ENCODE peak calls at places on chromosomes 1 and 21, in nine cellular contexts. One of them, this sample, is unnamed.

GRCh38 chr1:85240174-85240601 is 19.3 kb downstream of the C1orf52 start:
- DNase-seq in breast epithelium: no peak
- DNase-seq in ureter: no peak
- DNase-seq in astrocyte of the spinal cord: no peak
- DNase-seq in astrocyte: peak; percentile 17
- DNase-seq in left ventricle myocardium superior: no peak
- DNase-seq in esophagus muscularis mucosa: no peak
- DNase-seq in stimulated activated naive CD8-positive, alpha-beta T cell treated with anti-CD3 and anti-CD28 coated beads, Interleukin-15, Interleukin-2, amounts not matched to agents 100 U/mL and 50 U/mL, for 24 hours: peak; percentile 18
- DNase-seq in fibroblast of lung: peak; percentile 35
- DNase-seq in this sample: no peak

GRCh38 chr1:77673716-77674355 is 8.6 kb downstream of the ZZZ3 start:
- DNase-seq in ureter: no peak
- DNase-seq in fibroblast of lung: no peak
- DNase-seq in breast epithelium: no peak
- DNase-seq in astrocyte of the spinal cord: no peak
- DNase-seq in esophagus muscularis mucosa: no peak
- DNase-seq in left ventricle myocardium superior: no peak
- DNase-seq in stimulated activated naive CD8-positive, alpha-beta T cell treated with anti-CD3 and anti-CD28 coated beads, Interleukin-15, Interleukin-2, amounts not matched to agents 100 U/mL and 50 U/mL, for 24 hours: no peak
- DNase-seq in astrocyte: no peak
- DNase-seq in this sample: no peak

GRCh38 chr21:41751621-41752020 is 15.2 kb downstream of the RIPK4 start:
- DNase-seq in left ventricle myocardium superior: no peak
- DNase-seq in stimulated activated naive CD8-positive, alpha-beta T cell treated with anti-CD3 and anti-CD28 coated beads, Interleukin-15, Interleukin-2, amounts not matched to agents 100 U/mL and 50 U/mL, for 24 hours: no peak
- DNase-seq in astrocyte of the spinal cord: no peak
- DNase-seq in fibroblast of lung: no peak
- DNase-seq in astrocyte: no peak
- DNase-seq in ureter: peak; percentile 86
- DNase-seq in esophagus muscularis mucosa: no peak
- DNase-seq in breast epithelium: peak; percentile 66
- DNase-seq in this sample: no peak

GRCh38 chr1:193060938-193061337 is 1.5 kb downstream of the RO60 start:
- DNase-seq in breast epithelium: no peak
- DNase-seq in astrocyte of the spinal cord: peak; percentile 7
- DNase-seq in astrocyte: no peak
- DNase-seq in ureter: no peak
- DNase-seq in esophagus muscularis mucosa: no peak
- DNase-seq in fibroblast of lung: peak; percentile 22
- DNase-seq in stimulated activated naive CD8-positive, alpha-beta T cell treated with anti-CD3 and anti-CD28 coated beads, Interleukin-15, Interleukin-2, amounts not matched to agents 100 U/mL and 50 U/mL, for 24 hours: no peak
- DNase-seq in left ventricle myocardium superior: no peak
- DNase-seq in this sample: no peak

GRCh38 chr1:204171751-204172178 is 5.6 kb upstream of the REN start:
- DNase-seq in stimulated activated naive CD8-positive, alpha-beta T cell treated with anti-CD3 and anti-CD28 coated beads, Interleukin-15, Interleukin-2, amounts not matched to agents 100 U/mL and 50 U/mL, for 24 hours: no peak
- DNase-seq in left ventricle myocardium superior: no peak
- DNase-seq in fibroblast of lung: no peak
- DNase-seq in astrocyte of the spinal cord: peak; percentile 42
- DNase-seq in breast epithelium: no peak
- DNase-seq in ureter: no peak
- DNase-seq in astrocyte: peak; percentile 73
- DNase-seq in esophagus muscularis mucosa: no peak
- DNase-seq in this sample: no peak

GRCh38 chr1:32494196-32494595 is 29.3 kb downstream of the ZBTB8B start:
- DNase-seq in left ventricle myocardium superior: no peak
- DNase-seq in ureter: no peak
- DNase-seq in esophagus muscularis mucosa: no peak
- DNase-seq in breast epithelium: no peak
- DNase-seq in astrocyte of the spinal cord: no peak
- DNase-seq in fibroblast of lung: no peak
- DNase-seq in astrocyte: peak; percentile 75
- DNase-seq in stimulated activated naive CD8-positive, alpha-beta T cell treated with anti-CD3 and anti-CD28 coated beads, Interleukin-15, Interleukin-2, amounts not matched to agents 100 U/mL and 50 U/mL, for 24 hours: no peak
- DNase-seq in this sample: no peak

GRCh38 chr1:19113362-19114092 is 96.5 kb downstream of the UBR4 start:
- DNase-seq in astrocyte of the spinal cord: peak; percentile 41
- DNase-seq in breast epithelium: no peak
- DNase-seq in esophagus muscularis mucosa: no peak
- DNase-seq in fibroblast of lung: peak; percentile 19
- DNase-seq in left ventricle myocardium superior: no peak
- DNase-seq in stimulated activated naive CD8-positive, alpha-beta T cell treated with anti-CD3 and anti-CD28 coated beads, Interleukin-15, Interleukin-2, amounts not matched to agents 100 U/mL and 50 U/mL, for 24 hours: peak; percentile 16
- DNase-seq in astrocyte: no peak
- DNase-seq in ureter: no peak
- DNase-seq in this sample: no peak

GRCh38 chr21:45417951-45418300 is 13.0 kb downstream of the COL18A1 start:
- DNase-seq in stimulated activated naive CD8-positive, alpha-beta T cell treated with anti-CD3 and anti-CD28 coated beads, Interleukin-15, Interleukin-2, amounts not matched to agents 100 U/mL and 50 U/mL, for 24 hours: no peak
- DNase-seq in breast epithelium: no peak
- DNase-seq in ureter: no peak
- DNase-seq in astrocyte of the spinal cord: no peak
- DNase-seq in left ventricle myocardium superior: peak; percentile 28
- DNase-seq in esophagus muscularis mucosa: no peak
- DNase-seq in astrocyte: no peak
- DNase-seq in fibroblast of lung: no peak
- DNase-seq in this sample: peak; percentile 6

GRCh38 chr21:34029724-34030528 is 43.5 kb upstream of the MRPS6 start:
- DNase-seq in astrocyte of the spinal cord: peak; percentile 82
- DNase-seq in ureter: no peak
- DNase-seq in fibroblast of lung: peak; percentile 89
- DNase-seq in left ventricle myocardium superior: no peak
- DNase-seq in astrocyte: peak; percentile 84
- DNase-seq in stimulated activated naive CD8-positive, alpha-beta T cell treated with anti-CD3 and anti-CD28 coated beads, Interleukin-15, Interleukin-2, amounts not matched to agents 100 U/mL and 50 U/mL, for 24 hours: peak; percentile 52
- DNase-seq in breast epithelium: no peak
- DNase-seq in esophagus muscularis mucosa: no peak
- DNase-seq in this sample: no peak

GRCh38 chr1:178134061-178134460 is 40.2 kb downstream of the RASAL2 start:
- DNase-seq in ureter: no peak
- DNase-seq in esophagus muscularis mucosa: no peak
- DNase-seq in astrocyte of the spinal cord: peak; percentile 70
- DNase-seq in breast epithelium: no peak
- DNase-seq in left ventricle myocardium superior: no peak
- DNase-seq in fibroblast of lung: peak; percentile 55
- DNase-seq in stimulated activated naive CD8-positive, alpha-beta T cell treated with anti-CD3 and anti-CD28 coated beads, Interleukin-15, Interleukin-2, amounts not matched to agents 100 U/mL and 50 U/mL, for 24 hours: no peak
- DNase-seq in astrocyte: peak; percentile 85
- DNase-seq in this sample: no peak

GRCh38 chr1:53683986-53684740 is 54.8 kb downstream of the GLIS1 start:
- DNase-seq in astrocyte of the spinal cord: no peak
- DNase-seq in astrocyte: no peak
- DNase-seq in fibroblast of lung: no peak
- DNase-seq in left ventricle myocardium superior: no peak
- DNase-seq in esophagus muscularis mucosa: no peak
- DNase-seq in breast epithelium: no peak
- DNase-seq in ureter: no peak
- DNase-seq in stimulated activated naive CD8-positive, alpha-beta T cell treated with anti-CD3 and anti-CD28 coated beads, Interleukin-15, Interleukin-2, amounts not matched to agents 100 U/mL and 50 U/mL, for 24 hours: no peak
- DNase-seq in this sample: no peak

GRCh38 chr21:28489197-28489596 is 503.5 kb downstream of the LTN1 start:
- DNase-seq in astrocyte: peak; percentile 25
- DNase-seq in astrocyte of the spinal cord: no peak
- DNase-seq in stimulated activated naive CD8-positive, alpha-beta T cell treated with anti-CD3 and anti-CD28 coated beads, Interleukin-15, Interleukin-2, amounts not matched to agents 100 U/mL and 50 U/mL, for 24 hours: no peak
- DNase-seq in fibroblast of lung: no peak
- DNase-seq in ureter: no peak
- DNase-seq in left ventricle myocardium superior: no peak
- DNase-seq in breast epithelium: no peak
- DNase-seq in esophagus muscularis mucosa: no peak
- DNase-seq in this sample: no peak

GRCh38 chr1:10626011-10626731 is 151.4 kb downstream of the PEX14 start:
- DNase-seq in ureter: no peak
- DNase-seq in astrocyte: no peak
- DNase-seq in stimulated activated naive CD8-positive, alpha-beta T cell treated with anti-CD3 and anti-CD28 coated beads, Interleukin-15, Interleukin-2, amounts not matched to agents 100 U/mL and 50 U/mL, for 24 hours: no peak
- DNase-seq in breast epithelium: peak; percentile 31
- DNase-seq in fibroblast of lung: no peak
- DNase-seq in astrocyte of the spinal cord: no peak
- DNase-seq in left ventricle myocardium superior: peak; percentile 17
- DNase-seq in esophagus muscularis mucosa: no peak
- DNase-seq in this sample: peak; percentile 39

GRCh38 chr1:91736146-91736998 is 149.6 kb downstream of the TGFBR3 start:
- DNase-seq in astrocyte of the spinal cord: peak; percentile 46
- DNase-seq in esophagus muscularis mucosa: no peak
- DNase-seq in astrocyte: peak; percentile 52
- DNase-seq in breast epithelium: no peak
- DNase-seq in fibroblast of lung: peak; percentile 79
- DNase-seq in ureter: no peak
- DNase-seq in stimulated activated naive CD8-positive, alpha-beta T cell treated with anti-CD3 and anti-CD28 coated beads, Interleukin-15, Interleukin-2, amounts not matched to agents 100 U/mL and 50 U/mL, for 24 hours: no peak
- DNase-seq in left ventricle myocardium superior: no peak
- DNase-seq in this sample: no peak

GRCh38 chr1:30143517-30143916 is 579.9 kb downstream of the MATN1 start:
- DNase-seq in stimulated activated naive CD8-positive, alpha-beta T cell treated with anti-CD3 and anti-CD28 coated beads, Interleukin-15, Interleukin-2, amounts not matched to agents 100 U/mL and 50 U/mL, for 24 hours: no peak
- DNase-seq in ureter: no peak
- DNase-seq in astrocyte: no peak
- DNase-seq in left ventricle myocardium superior: no peak
- DNase-seq in astrocyte of the spinal cord: no peak
- DNase-seq in esophagus muscularis mucosa: no peak
- DNase-seq in breast epithelium: no peak
- DNase-seq in fibroblast of lung: no peak
- DNase-seq in this sample: no peak

GRCh38 chr1:151612506-151613274 is 840 bp downstream of the SNX27 start:
- DNase-seq in esophagus muscularis mucosa: no peak
- DNase-seq in breast epithelium: no peak
- DNase-seq in ureter: peak; percentile 62
- DNase-seq in left ventricle myocardium superior: no peak
- DNase-seq in astrocyte of the spinal cord: no peak
- DNase-seq in stimulated activated naive CD8-positive, alpha-beta T cell treated with anti-CD3 and anti-CD28 coated beads, Interleukin-15, Interleukin-2, amounts not matched to agents 100 U/mL and 50 U/mL, for 24 hours: peak; percentile 37
- DNase-seq in astrocyte: peak; percentile 14
- DNase-seq in fibroblast of lung: peak; percentile 17
- DNase-seq in this sample: peak; percentile 41

GRCh38 chr1:47870480-47870879 is 126.7 kb downstream of the TRABD2B start:
- DNase-seq in esophagus muscularis mucosa: no peak
- DNase-seq in stimulated activated naive CD8-positive, alpha-beta T cell treated with anti-CD3 and anti-CD28 coated beads, Interleukin-15, Interleukin-2, amounts not matched to agents 100 U/mL and 50 U/mL, for 24 hours: no peak
- DNase-seq in ureter: no peak
- DNase-seq in fibroblast of lung: no peak
- DNase-seq in astrocyte of the spinal cord: no peak
- DNase-seq in astrocyte: no peak
- DNase-seq in left ventricle myocardium superior: no peak
- DNase-seq in breast epithelium: no peak
- DNase-seq in this sample: no peak

GRCh38 chr1:225890346-225891228 is 1.6 kb upstream of the LEFTY1 start:
- DNase-seq in stimulated activated naive CD8-positive, alpha-beta T cell treated with anti-CD3 and anti-CD28 coated beads, Interleukin-15, Interleukin-2, amounts not matched to agents 100 U/mL and 50 U/mL, for 24 hours: no peak
- DNase-seq in astrocyte: no peak
- DNase-seq in esophagus muscularis mucosa: no peak
- DNase-seq in left ventricle myocardium superior: no peak
- DNase-seq in fibroblast of lung: peak; percentile 39
- DNase-seq in astrocyte of the spinal cord: no peak
- DNase-seq in ureter: no peak
- DNase-seq in breast epithelium: no peak
- DNase-seq in this sample: peak; percentile 51

GRCh38 chr21:15820857-15821256 is 91.1 kb downstream of the USP25 start:
- DNase-seq in left ventricle myocardium superior: no peak
- DNase-seq in fibroblast of lung: no peak
- DNase-seq in stimulated activated naive CD8-positive, alpha-beta T cell treated with anti-CD3 and anti-CD28 coated beads, Interleukin-15, Interleukin-2, amounts not matched to agents 100 U/mL and 50 U/mL, for 24 hours: no peak
- DNase-seq in astrocyte of the spinal cord: peak; percentile 32
- DNase-seq in esophagus muscularis mucosa: no peak
- DNase-seq in astrocyte: peak; percentile 19
- DNase-seq in breast epithelium: no peak
- DNase-seq in ureter: no peak
- DNase-seq in this sample: no peak

GRCh38 chr1:107264561-107264960 is 123.7 kb downstream of the NTNG1 start:
- DNase-seq in breast epithelium: no peak
- DNase-seq in esophagus muscularis mucosa: no peak
- DNase-seq in ureter: no peak
- DNase-seq in astrocyte: peak; percentile 48
- DNase-seq in left ventricle myocardium superior: no peak
- DNase-seq in stimulated activated naive CD8-positive, alpha-beta T cell treated with anti-CD3 and anti-CD28 coated beads, Interleukin-15, Interleukin-2, amounts not matched to agents 100 U/mL and 50 U/mL, for 24 hours: no peak
- DNase-seq in astrocyte of the spinal cord: peak; percentile 36
- DNase-seq in fibroblast of lung: peak; percentile 22
- DNase-seq in this sample: no peak